ENCODE peak calls at places on chromosomes 16 and 17, in four cellular contexts. X is PC-9, A is mammary epithelial cell, P is neural progenitor cell. B is an unnamed sample.

GRCh38 chr16:74901606-74902005 is 83.3 kb downstream of the WDR59 start:
- DNase-seq in X (no peak), A (no peak), P (no peak), B (no peak)

GRCh38 chr17:47719411-47720152 is 13.5 kb upstream of the TBX21 start:
- DNase-seq in X (peak; percentile 84), A (peak; percentile 63), P (no peak), B (no peak)

GRCh38 chr16:57892447-57893096 is 78.4 kb downstream of the CNGB1 start:
- DNase-seq in X (no peak), A (no peak), P (no peak), B (no peak)

GRCh38 chr17:61593404-61593803 is 2.4 kb upstream of the NACA2 start:
- DNase-seq in X (no peak), A (no peak), P (no peak), B (no peak)

GRCh38 chr17:79681628-79682261 is 49.0 kb upstream of the ENPP7 start:
- DNase-seq in X (no peak), A (no peak), P (no peak), B (no peak)

GRCh38 chr17:8105957-8106398 is 12.3 kb downstream of the ALOXE3 start:
- DNase-seq in X (no peak), A (peak; percentile 84), P (no peak), B (no peak)

GRCh38 chr16:80924372-80924978 is 82.2 kb downstream of the CMC2 start:
- DNase-seq in X (no peak), A (peak; percentile 16), P (peak; percentile 80), B (peak; percentile 72)

GRCh38 chr16:19710991-19711545 is 7.0 kb downstream of the KNOP1 start:
- DNase-seq in X (no peak), A (no peak), P (peak; percentile 55), B (no peak)

GRCh38 chr16:66740010-66740409 is 11.4 kb downstream of the DYNC1LI2 start:
- DNase-seq in X (no peak), A (peak; percentile 23), P (peak; percentile 75), B (peak; percentile 68)

GRCh38 chr16:31157136-31157535 is 7.3 kb upstream of the PRSS36 start:
- DNase-seq in X (no peak), A (no peak), P (no peak), B (no peak)

GRCh38 chr16:78324649-78325274 is 225.3 kb downstream of the WWOX start:
- DNase-seq in X (no peak), A (no peak), P (peak; percentile 33), B (no peak)

GRCh38 chr16:48081656-48082055 is 74.1 kb downstream of the ABCC12 start:
- DNase-seq in X (peak; percentile 70), A (peak; percentile 90), P (no peak), B (no peak)

GRCh38 chr16:29710227-29711219 is 31.5 kb downstream of the QPRT start:
- DNase-seq in X (peak; percentile 59), A (peak; percentile 71), P (peak; percentile 66), B (peak; percentile 76)

GRCh38 chr16:30912794-30913412 is 10.5 kb upstream of the FBXL19 start:
- DNase-seq in X (no peak), A (no peak), P (no peak), B (no peak)

GRCh38 chr17:21010705-21011596 is 31.9 kb downstream of the USP22 start:
- DNase-seq in X (no peak), A (no peak), P (no peak), B (no peak)

GRCh38 chr16:24045641-24046040 is 209.9 kb downstream of the PRKCB start:
- DNase-seq in X (no peak), A (no peak), P (peak; percentile 83), B (peak; percentile 68)

GRCh38 chr16:8847623-8848022 is 21.2 kb downstream of the CARHSP1 start:
- DNase-seq in X (no peak), A (no peak), P (no peak), B (no peak)

GRCh38 chr16:85350146-85350728 is 238.0 kb upstream of the CIBAR2 start:
- DNase-seq in X (no peak), A (no peak), P (no peak), B (no peak)

GRCh38 chr17:50892101-50892776 is 26.1 kb upstream of the TOB1 start:
- DNase-seq in X (peak; percentile 83), A (no peak), P (no peak), B (no peak)

GRCh38 chr16:85213926-85214294 is 101.6 kb upstream of the CIBAR2 start:
- DNase-seq in X (no peak), A (no peak), P (no peak), B (no peak)

GRCh38 chr17:82273327-82274133 is at the start of gene CSNK1D:
- DNase-seq in X (peak; percentile 47), A (peak; percentile 85), P (peak; percentile 96), B (peak; percentile 90)

DNA sequence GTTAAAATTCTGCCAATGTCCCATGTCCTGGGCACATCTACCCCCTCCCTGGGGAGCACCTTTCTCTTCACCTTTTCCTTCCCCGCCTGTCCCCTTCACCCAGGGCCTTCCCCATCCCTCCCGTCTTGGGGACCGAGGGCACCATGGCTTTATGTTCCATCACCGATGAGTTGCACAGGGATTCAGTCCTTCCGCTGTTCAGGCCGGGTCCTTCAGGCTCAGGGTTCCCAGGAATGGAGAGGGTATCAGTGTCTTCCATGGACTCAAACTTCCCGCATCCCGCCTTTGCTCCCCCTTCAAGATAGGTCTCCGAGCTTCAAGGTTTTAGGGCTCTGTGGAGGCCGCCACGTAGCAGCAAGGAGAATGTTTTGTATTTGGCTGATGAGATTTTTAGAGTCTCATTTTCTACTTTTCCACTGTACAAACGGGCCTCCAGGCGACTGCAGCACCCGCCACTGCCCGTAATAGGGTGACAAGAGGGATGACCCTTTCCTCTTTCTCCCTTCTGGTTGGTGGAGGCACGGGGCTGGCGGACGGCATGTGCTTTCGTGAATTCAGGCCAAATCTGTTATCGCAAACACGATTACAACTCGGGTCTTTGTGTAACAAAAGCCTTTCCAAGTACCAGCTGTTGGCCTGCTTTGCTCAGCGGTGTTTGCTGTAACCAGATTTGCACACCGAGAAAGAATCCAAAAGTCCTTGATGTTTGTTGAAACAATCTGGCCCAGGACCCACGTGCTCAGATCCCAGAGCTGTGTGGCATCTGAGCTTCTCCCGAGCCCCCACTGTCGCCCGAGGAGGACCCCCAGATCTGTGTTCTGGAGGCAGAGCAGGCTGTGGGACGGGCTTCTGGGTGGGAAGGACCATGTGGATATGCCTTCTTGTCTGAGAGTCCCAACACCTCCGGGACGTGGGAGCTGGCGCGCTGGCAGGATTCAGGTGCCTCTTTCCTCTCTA is 236.3 kb downstream of the SEC14L1 start:
- DNase-seq in X (no peak), A (no peak), P (no peak), B (no peak)
- H3K27ac ChIP-seq in X (no peak overlapping the region), A (no peak overlapping the region), P (no peak overlapping the region), B (peak overlapping the region; percentile 68)

DNA sequence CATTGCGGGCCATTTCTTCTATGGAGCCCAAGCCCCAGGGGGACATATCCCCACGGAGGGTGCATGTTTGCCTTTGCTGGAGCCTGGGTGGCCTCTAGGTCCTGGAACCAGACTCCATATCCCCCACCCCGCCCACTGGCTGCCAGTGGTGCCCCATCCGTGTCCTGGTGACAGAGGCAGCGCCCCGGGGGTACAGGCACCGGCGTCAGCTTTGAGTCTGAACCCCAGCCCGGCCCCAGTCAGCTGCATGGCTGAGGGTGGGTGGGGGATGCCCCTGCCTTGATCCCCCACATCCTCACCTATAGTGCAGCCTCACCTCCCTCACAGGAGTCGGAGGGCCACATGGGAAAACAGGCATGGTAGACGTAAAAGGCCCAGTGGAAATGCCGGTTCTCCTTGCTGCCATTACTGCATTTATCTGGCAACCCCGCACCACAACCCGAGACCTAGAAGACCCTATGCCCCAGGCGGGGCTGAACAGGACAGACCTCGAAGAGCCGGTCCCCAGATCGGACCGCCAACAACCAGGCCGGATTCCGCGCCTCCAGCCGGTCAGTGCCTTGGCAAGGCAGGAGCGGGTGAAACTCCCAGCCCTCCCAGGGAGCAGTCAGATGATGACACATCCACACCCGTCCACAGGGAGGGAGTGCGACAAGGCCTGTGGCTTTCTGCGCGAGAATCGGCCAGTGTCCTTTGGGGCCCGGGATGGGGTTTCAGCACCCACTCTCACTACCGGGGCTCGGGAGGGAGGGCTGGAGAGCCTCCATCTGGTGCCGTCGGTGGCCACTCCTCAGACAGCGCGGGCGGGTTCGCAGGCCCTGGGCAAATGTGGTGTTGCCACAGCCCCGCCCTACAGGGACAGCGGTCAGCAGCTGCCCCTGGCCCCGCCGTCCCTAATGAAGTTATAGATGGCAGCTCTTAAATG is 11.9 kb upstream of the SSTR5 start:
- DNase-seq in X (no peak), A (no peak), P (no peak), B (no peak)
- TF ChIP-seq CTCF in X (no peak), A (no peak), P (no peak), B (no peak)

DNA sequence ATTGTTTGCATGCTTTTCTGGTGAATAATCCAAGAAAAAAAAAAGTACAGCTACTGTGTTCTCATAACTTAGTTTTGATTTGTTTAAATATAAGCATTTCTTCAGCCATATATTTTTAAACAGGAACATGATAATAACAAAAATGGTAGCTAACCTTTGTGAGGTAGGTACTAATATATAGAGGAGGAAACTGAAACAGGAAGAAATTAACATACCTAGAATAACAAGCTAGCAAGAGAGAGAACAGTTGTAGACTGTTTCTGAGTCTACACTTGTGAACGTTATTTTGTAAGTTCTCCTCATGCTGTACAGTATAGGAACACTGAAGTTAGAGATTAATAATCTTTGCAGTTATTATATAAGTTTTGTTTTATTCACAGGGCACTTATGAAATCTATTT is 49.3 kb downstream of the NSRP1 start:
- DNase-seq in X (no peak), A (no peak), P (no peak), B (no peak)
- TF ChIP-seq EZH2 in X (no peak), A (no peak), P (no peak), B (no peak)

GRCh38 chr17:17789828-17790672 is 46.7 kb downstream of the SREBF1 start:
- DNase-seq in X (no peak), A (no peak), P (no peak), B (peak; percentile 87)
- H3K27ac ChIP-seq in X (no peak overlapping the region), A (no peak overlapping the region), P (no peak overlapping the region), B (peak overlapping the region; percentile 63)

GRCh38 chr16:21980032-21980431 is 20.9 kb downstream of the PDZD9 start:
- DNase-seq in X (no peak), A (no peak), P (no peak), B (no peak)

GRCh38 chr16:21984062-21984461 is 16.9 kb downstream of the PDZD9 start:
- DNase-seq in X (no peak), A (no peak), P (no peak), B (no peak)

GRCh38 chr16:21986692-21987246 is 14.1 kb downstream of the PDZD9 start:
- DNase-seq in X (no peak), A (no peak), P (no peak), B (no peak)

GRCh38 chr16:21985524-21985923 is 15.4 kb downstream of the PDZD9 start:
- DNase-seq in X (no peak), A (no peak), P (no peak), B (no peak)

DNA sequence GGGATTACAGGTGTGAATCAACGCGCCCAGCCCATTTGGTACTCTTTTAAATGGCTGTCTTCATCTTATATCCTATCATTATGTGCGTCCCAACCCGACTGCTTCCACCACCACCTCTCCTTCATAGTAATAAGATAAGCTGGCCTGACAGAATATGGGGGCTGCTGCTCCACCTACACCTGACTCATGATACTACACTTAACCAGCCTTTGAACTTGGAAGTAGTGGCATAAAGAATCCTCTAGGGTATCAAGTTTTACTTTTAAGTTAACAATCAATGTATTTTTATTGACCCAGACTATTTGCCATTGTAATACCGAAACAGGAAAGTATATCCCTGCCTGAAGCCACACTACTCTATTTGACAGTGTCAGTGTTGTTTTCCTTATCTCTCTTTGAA is 18.8 kb downstream of the PDZD9 start:
- DNase-seq in X (no peak), A (no peak), P (no peak), B (no peak)
- TF ChIP-seq CTCF in X (no peak), A (no peak), P (no peak), B (no peak)

DNA sequence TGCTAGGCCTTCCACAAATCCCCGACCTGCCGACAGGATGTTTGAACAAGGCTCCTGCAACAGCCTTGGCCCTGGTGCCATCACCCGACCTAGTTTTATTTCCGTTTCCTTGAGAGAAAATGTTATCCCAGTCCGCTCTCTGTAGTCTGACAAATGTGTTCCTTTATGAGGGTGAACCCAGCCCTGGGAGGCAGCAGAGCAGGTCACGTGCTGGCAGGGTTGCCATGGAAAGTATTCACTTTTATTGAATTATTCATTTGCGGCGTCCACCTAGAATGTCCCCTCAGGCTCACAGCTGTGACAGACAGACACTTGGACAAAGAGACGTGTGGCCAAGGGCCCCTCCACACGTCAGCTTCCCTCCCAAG is 90.0 kb downstream of the WSCD1 start:
- DNase-seq in X (no peak), A (no peak), P (no peak), B (no peak)
- TF ChIP-seq EZH2 in X (no peak), A (no peak), P (no peak), B (no peak)